ENCODE peak calls at places on chromosomes 4 and X, in ten cellular contexts. Y is activated CD4-positive, alpha-beta T cell treated with anti-CD3 and anti-CD28 coated beads, Interleukin-2, amount 50 U/mL, for 4 hours; K is NCI-H1436; L is frontal cortex; E is endothelial cell; G is fibroblast of mammary gland; P is Caco-2; A is NCI-H460; Z is HEK293T; J is SIG-M5. W is an unnamed sample.

GRCh38 chr4:4327652-4328121 is 37.6 kb downstream of the ZBTB49 start:
- DNase-seq in L (no peak), J (no peak), P (peak; percentile 10), A (no peak), G (peak; percentile 18), K (no peak), Z (peak; percentile 63), E (peak; percentile 72), Y (no peak), W (peak; percentile 91)

GRCh38 chr4:184423003-184423686 is 51.2 kb downstream of the IRF2 start:
- DNase-seq in L (no peak), A (no peak), Z (no peak), J (no peak), E (no peak), Y (no peak), K (no peak), G (no peak), P (no peak), W (no peak)

GRCh38 chr4:91826186-91826585 is 477.6 kb upstream of the GRID2 start:
- DNase-seq in Z (no peak), J (no peak), Y (no peak), L (no peak), G (no peak), A (peak; percentile 1), E (no peak), P (no peak), K (no peak), W (peak; percentile 60)

GRCh38 chr4:25837107-25837506 is 25.7 kb downstream of the SEL1L3 start:
- DNase-seq in Y (no peak), J (no peak), K (no peak), Z (no peak), A (no peak), L (no peak), P (no peak), E (no peak), G (no peak), W (no peak)

GRCh38 chrX:41589634-41590270 is 99.0 kb upstream of the GPR34 start:
- DNase-seq in P (peak; percentile 18), E (no peak), Z (no peak), L (peak; percentile 1), Y (no peak), A (no peak), G (peak; percentile 12), K (no peak), J (no peak), W (no peak)

GRCh38 chrX:138082881-138083280 is 517.0 kb downstream of the ZIC3 start:
- DNase-seq in P (no peak), A (no peak), Z (no peak), L (no peak), Y (no peak), G (no peak), J (no peak), E (no peak), K (no peak), W (no peak)

GRCh38 chrX:134547047-134547679 is 87.2 kb downstream of the HPRT1 start:
- DNase-seq in K (no peak), J (no peak), P (no peak), Z (no peak), A (no peak), L (no peak), E (no peak), Y (no peak), G (peak; percentile 49), W (no peak)

GRCh38 chr4:58760737-58761136 is 1650.6 kb upstream of the IGFBP7 start:
- DNase-seq in L (no peak), Z (no peak), A (no peak), G (no peak), K (no peak), J (no peak), Y (no peak), P (no peak), E (no peak), W (no peak)

GRCh38 chr4:37666625-37667071 is 19.5 kb downstream of the RELL1 start:
- DNase-seq in Y (no peak), G (peak; percentile 96), Z (no peak), P (peak; percentile 62), L (no peak), A (peak; percentile 51), J (no peak), E (peak; percentile 18), K (no peak), W (peak; percentile 79)

GRCh38 chr4:6917445-6918241 is 8.0 kb downstream of the TBC1D14 start:
- DNase-seq in Z (peak; percentile 69), L (no peak), A (no peak), Y (no peak), G (no peak), K (peak; percentile 35), E (peak; percentile 36), P (peak; percentile 84), J (no peak), W (peak; percentile 54)

GRCh38 chr4:89829470-89830138 is 7.4 kb downstream of the SNCA start:
- DNase-seq in P (peak; percentile 10), L (peak; percentile 16), Z (no peak), A (no peak), E (peak; percentile 9), G (peak; percentile 4), K (no peak), J (peak; percentile 38), Y (no peak), W (no peak)

GRCh38 chr4:88613417-88613875 is 21.2 kb downstream of the HERC3 start:
- DNase-seq in A (no peak), L (no peak), P (no peak), Y (no peak), G (no peak), J (no peak), K (peak; percentile 86), Z (peak; percentile 24), E (no peak), W (no peak)

GRCh38 chr4:176635372-176636261 is 157.1 kb downstream of the VEGFC start:
- DNase-seq in K (peak; percentile 16), Z (peak; percentile 16), A (peak; percentile 96), L (peak; percentile 6), J (no peak), G (peak; percentile 98), P (no peak), E (no peak), Y (no peak), W (peak; percentile 33)

GRCh38 chr4:162350331-162350730 is 186.5 kb upstream of the FSTL5 start:
- DNase-seq in K (no peak), A (no peak), Y (no peak), E (no peak), P (no peak), J (no peak), G (no peak), L (no peak), Z (no peak), W (no peak)

GRCh38 chr4:8201341-8201781 is 2.3 kb downstream of the SH3TC1 start:
- DNase-seq in J (no peak), P (no peak), A (no peak), Z (no peak), K (no peak), Y (peak; percentile 50), L (no peak), G (no peak), E (no peak), W (no peak)

GRCh38 chrX:22526339-22526738 is 253.6 kb downstream of the CBLL2 start:
- DNase-seq in Z (no peak), K (no peak), A (peak; percentile 75), P (no peak), G (peak; percentile 83), E (no peak), J (no peak), Y (no peak), L (no peak), W (no peak)

GRCh38 chr4:137576437-137576836 is 44.1 kb upstream of the PCDH18 start:
- DNase-seq in Y (no peak), L (no peak), G (peak; percentile 8), J (no peak), Z (no peak), K (no peak), P (no peak), A (no peak), E (no peak), W (no peak)

GRCh38 chr4:72468904-72469502 is 100.0 kb downstream of the ADAMTS3 start:
- DNase-seq in K (peak; percentile 1), A (peak; percentile 21), Z (no peak), L (no peak), J (no peak), G (peak; percentile 51), E (no peak), Y (no peak), P (no peak), W (peak; percentile 35)

GRCh38 chr4:122898370-122899150 is 23.8 kb downstream of the NUDT6 start:
- DNase-seq in Y (no peak), K (no peak), Z (no peak), E (no peak), P (no peak), A (peak; percentile 76), G (peak; percentile 91), J (no peak), L (no peak), W (no peak)

GRCh38 chr4:153159728-153160221 is 44.5 kb upstream of the TRIM2 start:
- DNase-seq in K (no peak), Z (no peak), J (peak; percentile 2), L (no peak), G (peak; percentile 68), P (no peak), A (no peak), Y (no peak), E (no peak), W (no peak)

GRCh38 chr4:155604718-155605601 is 61.7 kb upstream of the GUCY1A1 start:
- DNase-seq in J (no peak), E (no peak), G (peak; percentile 95), P (no peak), Y (no peak), K (no peak), A (no peak), Z (no peak), L (no peak), W (no peak)

GRCh38 chr4:7831330-7831729 is 108.3 kb downstream of the AFAP1 start:
- DNase-seq in G (peak; percentile 85), L (no peak), K (no peak), E (no peak), J (no peak), P (no peak), Z (peak; percentile 20), A (no peak), Y (no peak), W (no peak)

GRCh38 chrX:17375631-17376380 is 806 bp downstream of the NHS start:
- DNase-seq in Y (no peak), Z (peak; percentile 25), A (no peak), L (peak; percentile 5), P (peak; percentile 18), K (no peak), G (peak; percentile 20), E (peak; percentile 18), J (no peak), W (peak; percentile 47)

GRCh38 chr4:38415682-38416081 is 248.3 kb upstream of the KLF3 start:
- DNase-seq in L (no peak), Y (no peak), P (no peak), E (peak; percentile 3), Z (no peak), G (no peak), K (no peak), A (no peak), J (no peak), W (no peak)

GRCh38 chr4:4534515-4535145 is 7.2 kb downstream of the STX18 start:
- DNase-seq in Y (no peak), L (no peak), E (no peak), A (no peak), G (no peak), K (no peak), Z (no peak), J (no peak), P (peak; percentile 12), W (no peak)

GRCh38 chr4:148006025-148006424 is 274.1 kb downstream of the ARHGAP10 start:
- DNase-seq in P (no peak), Z (no peak), G (no peak), Y (no peak), K (no peak), L (no peak), J (no peak), E (no peak), A (no peak), W (no peak)

GRCh38 chr4:15343581-15343980 is 84.3 kb upstream of the C1QTNF7 start:
- DNase-seq in L (no peak), J (no peak), G (peak; percentile 52), Z (no peak), P (no peak), A (no peak), Y (no peak), K (no peak), E (no peak), W (no peak)

GRCh38 chr4:168551211-168551610 is 54.4 kb downstream of the PALLD start:
- DNase-seq in P (no peak), G (peak; percentile 87), Z (no peak), A (no peak), Y (no peak), J (no peak), L (no peak), E (no peak), K (no peak), W (no peak)

W was measured in mesendoderm.